ENCODE peak calls at places on chromosomes 12 and 14, in eight cellular contexts. One of them, this sample, is unnamed.

GRCh38 chr12:98424726-98425401 is 90.5 kb upstream of the TMPO start:
- DNase-seq in epithelial cell of esophagus: peak; percentile 91
- DNase-seq in Caco-2: peak; percentile 75
- DNase-seq in nephron progenitor cell: peak; percentile 65
- DNase-seq in WERI-Rb-1: peak; percentile 64
- DNase-seq in mucosa of descending colon: peak; percentile 83
- DNase-seq in AG09309: peak; percentile 42
- DNase-seq in cardiac muscle cell: peak; percentile 80
- DNase-seq in this sample: peak; percentile 83

GRCh38 chr12:86312258-86312657 is 56.1 kb upstream of the MGAT4C start:
- DNase-seq in epithelial cell of esophagus: no peak
- DNase-seq in Caco-2: no peak
- DNase-seq in nephron progenitor cell: no peak
- DNase-seq in WERI-Rb-1: no peak
- DNase-seq in mucosa of descending colon: no peak
- DNase-seq in AG09309: no peak
- DNase-seq in cardiac muscle cell: no peak
- DNase-seq in this sample: no peak

GRCh38 chr14:77116194-77116817 is 18.2 kb downstream of the CIPC start:
- DNase-seq in epithelial cell of esophagus: no peak
- DNase-seq in Caco-2: no peak
- DNase-seq in nephron progenitor cell: no peak
- DNase-seq in WERI-Rb-1: no peak
- DNase-seq in mucosa of descending colon: no peak
- DNase-seq in AG09309: no peak
- DNase-seq in cardiac muscle cell: no peak
- DNase-seq in this sample: no peak

GRCh38 chr14:38992067-38992835 is 110.8 kb downstream of the SEC23A start:
- DNase-seq in epithelial cell of esophagus: no peak
- DNase-seq in Caco-2: no peak
- DNase-seq in nephron progenitor cell: no peak
- DNase-seq in WERI-Rb-1: no peak
- DNase-seq in mucosa of descending colon: no peak
- DNase-seq in AG09309: no peak
- DNase-seq in cardiac muscle cell: no peak
- DNase-seq in this sample: no peak

GRCh38 chr14:105023144-105023543 is 2.3 kb upstream of the CDCA4 start:
- DNase-seq in epithelial cell of esophagus: peak; percentile 54
- DNase-seq in Caco-2: no peak
- DNase-seq in nephron progenitor cell: no peak
- DNase-seq in WERI-Rb-1: no peak
- DNase-seq in mucosa of descending colon: no peak
- DNase-seq in AG09309: no peak
- DNase-seq in cardiac muscle cell: no peak
- DNase-seq in this sample: no peak

GRCh38 chr12:52182456-52182855 is 9.4 kb downstream of the KRT80 start:
- DNase-seq in epithelial cell of esophagus: no peak
- DNase-seq in Caco-2: no peak
- DNase-seq in nephron progenitor cell: no peak
- DNase-seq in WERI-Rb-1: no peak
- DNase-seq in mucosa of descending colon: no peak
- DNase-seq in AG09309: no peak
- DNase-seq in cardiac muscle cell: no peak
- DNase-seq in this sample: no peak

GRCh38 chr14:33737446-33737845 is 213.4 kb downstream of the EGLN3 start:
- DNase-seq in epithelial cell of esophagus: peak; percentile 53
- DNase-seq in Caco-2: no peak
- DNase-seq in nephron progenitor cell: no peak
- DNase-seq in WERI-Rb-1: no peak
- DNase-seq in mucosa of descending colon: no peak
- DNase-seq in AG09309: peak; percentile 89
- DNase-seq in cardiac muscle cell: no peak
- DNase-seq in this sample: no peak

GRCh38 chr14:72554994-72555608 is 338.8 kb downstream of the DPF3 start:
- DNase-seq in epithelial cell of esophagus: no peak
- DNase-seq in Caco-2: no peak
- DNase-seq in nephron progenitor cell: no peak
- DNase-seq in WERI-Rb-1: peak; percentile 25
- DNase-seq in mucosa of descending colon: no peak
- DNase-seq in AG09309: no peak
- DNase-seq in cardiac muscle cell: no peak
- DNase-seq in this sample: no peak

GRCh38 chr14:52032196-52032865 is 36.5 kb downstream of the NID2 start:
- DNase-seq in epithelial cell of esophagus: no peak
- DNase-seq in Caco-2: no peak
- DNase-seq in nephron progenitor cell: no peak
- DNase-seq in WERI-Rb-1: no peak
- DNase-seq in mucosa of descending colon: no peak
- DNase-seq in AG09309: no peak
- DNase-seq in cardiac muscle cell: no peak
- DNase-seq in this sample: no peak

GRCh38 chr14:52033131-52033642 is 35.7 kb downstream of the NID2 start:
- DNase-seq in epithelial cell of esophagus: peak; percentile 54
- DNase-seq in Caco-2: no peak
- DNase-seq in nephron progenitor cell: no peak
- DNase-seq in WERI-Rb-1: no peak
- DNase-seq in mucosa of descending colon: no peak
- DNase-seq in AG09309: no peak
- DNase-seq in cardiac muscle cell: no peak
- DNase-seq in this sample: no peak

GRCh38 chr14:52029881-52030280 is 39.0 kb downstream of the NID2 start:
- DNase-seq in epithelial cell of esophagus: no peak
- DNase-seq in Caco-2: no peak
- DNase-seq in nephron progenitor cell: no peak
- DNase-seq in WERI-Rb-1: no peak
- DNase-seq in mucosa of descending colon: no peak
- DNase-seq in AG09309: no peak
- DNase-seq in cardiac muscle cell: no peak
- DNase-seq in this sample: no peak

GRCh38 chr14:52026921-52027320 is 37.6 kb downstream of the RTRAF start:
- DNase-seq in epithelial cell of esophagus: no peak
- DNase-seq in Caco-2: no peak
- DNase-seq in nephron progenitor cell: no peak
- DNase-seq in WERI-Rb-1: no peak
- DNase-seq in mucosa of descending colon: no peak
- DNase-seq in AG09309: no peak
- DNase-seq in cardiac muscle cell: no peak
- DNase-seq in this sample: no peak

DNA sequence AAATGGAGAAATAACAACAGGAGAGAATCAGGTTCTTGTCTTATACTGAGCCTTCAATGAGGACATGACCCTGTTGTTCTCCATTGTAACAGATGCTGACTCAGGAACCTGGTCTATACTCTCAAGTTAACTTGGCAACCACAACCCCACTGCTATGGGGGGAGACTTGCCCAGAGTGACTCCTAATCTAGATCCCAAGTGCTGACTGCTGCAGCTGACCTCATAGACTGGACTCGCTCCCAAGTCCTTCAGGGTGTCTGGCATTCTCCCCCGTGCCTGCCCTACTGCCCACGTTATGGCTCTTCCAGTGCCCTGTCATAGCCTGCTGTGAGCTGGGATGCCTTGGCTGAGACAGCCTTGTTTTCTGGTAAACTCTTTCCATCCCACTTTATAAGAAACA is 37.1 kb downstream of the NID2 start:
- DNase-seq in epithelial cell of esophagus: no peak
- DNase-seq in Caco-2: no peak
- DNase-seq in nephron progenitor cell: no peak
- DNase-seq in WERI-Rb-1: no peak
- DNase-seq in mucosa of descending colon: no peak
- DNase-seq in AG09309: peak; percentile 77
- DNase-seq in cardiac muscle cell: no peak
- DNase-seq in this sample: no peak
- TF ChIP-seq CTCF in epithelial cell of esophagus: no peak
- TF ChIP-seq CTCF in Caco-2: no peak
- TF ChIP-seq CTCF in nephron progenitor cell: no peak
- TF ChIP-seq CTCF in WERI-Rb-1: no peak
- TF ChIP-seq CTCF in mucosa of descending colon: no peak
- TF ChIP-seq CTCF in AG09309: no peak
- TF ChIP-seq CTCF in cardiac muscle cell: no peak
- TF ChIP-seq CTCF in this sample: no peak

GRCh38 chr14:62079035-62079434 is 316.8 kb downstream of the SNAPC1 start:
- DNase-seq in epithelial cell of esophagus: no peak
- DNase-seq in Caco-2: no peak
- DNase-seq in nephron progenitor cell: no peak
- DNase-seq in WERI-Rb-1: no peak
- DNase-seq in mucosa of descending colon: no peak
- DNase-seq in AG09309: no peak
- DNase-seq in cardiac muscle cell: no peak
- DNase-seq in this sample: no peak

GRCh38 chr14:62082779-62083178 is 320.6 kb downstream of the SNAPC1 start:
- DNase-seq in epithelial cell of esophagus: no peak
- DNase-seq in Caco-2: no peak
- DNase-seq in nephron progenitor cell: no peak
- DNase-seq in WERI-Rb-1: no peak
- DNase-seq in mucosa of descending colon: no peak
- DNase-seq in AG09309: no peak
- DNase-seq in cardiac muscle cell: no peak
- DNase-seq in this sample: no peak

GRCh38 chr14:62084020-62084419 is 321.8 kb downstream of the SNAPC1 start:
- DNase-seq in epithelial cell of esophagus: no peak
- DNase-seq in Caco-2: no peak
- DNase-seq in nephron progenitor cell: no peak
- DNase-seq in WERI-Rb-1: no peak
- DNase-seq in mucosa of descending colon: no peak
- DNase-seq in AG09309: no peak
- DNase-seq in cardiac muscle cell: no peak
- DNase-seq in this sample: no peak

GRCh38 chr14:62081956-62082355 is 319.7 kb downstream of the SNAPC1 start:
- DNase-seq in epithelial cell of esophagus: no peak
- DNase-seq in Caco-2: no peak
- DNase-seq in nephron progenitor cell: no peak
- DNase-seq in WERI-Rb-1: no peak
- DNase-seq in mucosa of descending colon: no peak
- DNase-seq in AG09309: no peak
- DNase-seq in cardiac muscle cell: no peak
- DNase-seq in this sample: no peak

GRCh38 chr14:62081012-62081612 is 318.9 kb downstream of the SNAPC1 start:
- DNase-seq in epithelial cell of esophagus: no peak
- DNase-seq in Caco-2: no peak
- DNase-seq in nephron progenitor cell: no peak
- DNase-seq in WERI-Rb-1: no peak
- DNase-seq in mucosa of descending colon: peak; percentile 13
- DNase-seq in AG09309: no peak
- DNase-seq in cardiac muscle cell: no peak
- DNase-seq in this sample: no peak
- TF ChIP-seq CTCF in epithelial cell of esophagus: no peak
- TF ChIP-seq CTCF in Caco-2: no peak
- TF ChIP-seq CTCF in nephron progenitor cell: no peak
- TF ChIP-seq CTCF in WERI-Rb-1: no peak
- TF ChIP-seq CTCF in mucosa of descending colon: no peak
- TF ChIP-seq CTCF in AG09309: no peak
- TF ChIP-seq CTCF in cardiac muscle cell: no peak
- TF ChIP-seq CTCF in this sample: no peak

GRCh38 chr14:92605274-92605940 is 91.8 kb downstream of the RIN3 start:
- DNase-seq in epithelial cell of esophagus: no peak
- DNase-seq in Caco-2: no peak
- DNase-seq in nephron progenitor cell: no peak
- DNase-seq in WERI-Rb-1: no peak
- DNase-seq in mucosa of descending colon: no peak
- DNase-seq in AG09309: no peak
- DNase-seq in cardiac muscle cell: no peak
- DNase-seq in this sample: no peak

GRCh38 chr14:92601131-92601710 is 87.6 kb downstream of the RIN3 start:
- DNase-seq in epithelial cell of esophagus: no peak
- DNase-seq in Caco-2: no peak
- DNase-seq in nephron progenitor cell: no peak
- DNase-seq in WERI-Rb-1: no peak
- DNase-seq in mucosa of descending colon: no peak
- DNase-seq in AG09309: no peak
- DNase-seq in cardiac muscle cell: no peak
- DNase-seq in this sample: no peak

GRCh38 chr14:92600318-92601053 is 86.9 kb downstream of the RIN3 start:
- DNase-seq in epithelial cell of esophagus: peak; percentile 87
- DNase-seq in Caco-2: no peak
- DNase-seq in nephron progenitor cell: no peak
- DNase-seq in WERI-Rb-1: no peak
- DNase-seq in mucosa of descending colon: no peak
- DNase-seq in AG09309: peak; percentile 77
- DNase-seq in cardiac muscle cell: no peak
- DNase-seq in this sample: no peak

GRCh38 chr14:92601757-92602417 is 88.3 kb downstream of the RIN3 start:
- DNase-seq in epithelial cell of esophagus: no peak
- DNase-seq in Caco-2: no peak
- DNase-seq in nephron progenitor cell: no peak
- DNase-seq in WERI-Rb-1: no peak
- DNase-seq in mucosa of descending colon: no peak
- DNase-seq in AG09309: no peak
- DNase-seq in cardiac muscle cell: peak; percentile 50
- DNase-seq in this sample: no peak

DNA sequence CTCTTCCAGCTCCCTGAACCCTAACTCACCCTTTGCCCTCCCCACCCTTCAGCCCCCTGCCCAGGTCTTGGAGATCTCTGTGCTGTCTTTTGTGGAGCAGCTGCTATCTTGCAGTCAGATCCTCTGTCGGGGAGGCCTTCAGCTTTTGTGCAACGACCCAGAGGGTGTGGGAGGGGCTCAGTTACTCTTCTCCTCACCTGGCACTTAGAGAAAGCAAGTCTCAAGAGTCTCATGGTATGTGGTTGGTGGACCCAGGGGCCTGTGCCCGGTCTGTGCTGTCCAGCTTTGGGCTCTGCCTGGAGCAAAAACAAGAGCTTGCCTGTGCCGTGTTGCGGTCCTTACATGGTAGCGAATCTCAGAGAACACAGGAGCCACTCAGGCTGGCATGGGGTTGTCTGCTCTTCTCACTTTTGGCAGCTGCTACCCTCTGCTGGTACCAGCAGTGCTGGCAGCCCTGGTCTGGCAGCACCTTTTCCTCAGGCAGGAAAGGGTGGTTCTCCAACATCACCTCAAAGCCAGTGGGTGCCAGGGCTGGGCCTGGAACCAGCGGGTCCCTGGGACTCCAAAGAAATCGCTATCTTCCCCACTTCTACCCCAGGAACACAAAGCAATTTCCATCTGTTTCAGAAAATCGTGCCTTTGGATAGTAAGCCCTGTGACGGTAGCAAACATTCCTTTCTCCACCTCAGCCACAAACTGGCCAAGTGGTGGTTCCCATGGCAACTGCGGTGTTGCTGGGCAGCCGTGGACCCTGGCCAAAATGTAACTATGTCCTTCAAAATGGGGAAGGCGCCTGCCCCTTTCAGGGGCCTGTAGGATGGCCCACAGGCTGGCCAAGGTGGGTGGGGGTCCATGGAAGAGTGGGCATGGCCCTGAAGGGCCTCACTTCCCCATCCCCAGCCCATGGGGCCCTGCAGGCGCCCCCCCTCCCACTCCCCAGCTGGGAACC is 90.0 kb downstream of the RIN3 start:
- DNase-seq in epithelial cell of esophagus: peak; percentile 70
- DNase-seq in Caco-2: no peak
- DNase-seq in nephron progenitor cell: peak; percentile 42
- DNase-seq in WERI-Rb-1: no peak
- DNase-seq in mucosa of descending colon: no peak
- DNase-seq in AG09309: peak; percentile 78
- DNase-seq in cardiac muscle cell: peak; percentile 46
- DNase-seq in this sample: peak; percentile 25
- TF ChIP-seq CTCF in epithelial cell of esophagus: peak; percentile 83
- TF ChIP-seq CTCF in Caco-2: no peak
- TF ChIP-seq CTCF in nephron progenitor cell: no peak
- TF ChIP-seq CTCF in WERI-Rb-1: peak; percentile 31
- TF ChIP-seq CTCF in mucosa of descending colon: no peak
- TF ChIP-seq CTCF in AG09309: peak; percentile 42
- TF ChIP-seq CTCF in cardiac muscle cell: peak; percentile 25
- TF ChIP-seq CTCF in this sample: no peak

DNA sequence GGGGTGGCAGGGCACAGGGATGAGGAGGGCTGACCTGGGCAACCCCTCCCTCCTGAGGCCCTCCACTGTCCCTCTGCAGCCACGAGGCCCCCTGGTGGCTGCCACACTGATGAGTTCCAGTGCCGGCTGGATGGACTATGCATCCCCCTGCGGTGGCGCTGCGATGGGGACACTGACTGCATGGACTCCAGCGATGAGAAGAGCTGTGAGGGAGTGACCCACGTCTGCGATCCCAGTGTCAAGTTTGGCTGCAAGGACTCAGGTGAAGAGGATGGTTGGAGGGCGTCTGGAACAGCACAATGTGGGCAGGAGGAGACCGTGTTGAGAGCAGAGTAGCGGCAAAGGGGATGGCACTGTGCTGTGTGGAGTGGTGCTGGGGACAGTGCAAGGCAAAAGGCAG is 25.7 kb upstream of the LRP1-AS start:
- DNase-seq in epithelial cell of esophagus: no peak
- DNase-seq in Caco-2: peak; percentile 63
- DNase-seq in nephron progenitor cell: peak; percentile 45
- DNase-seq in WERI-Rb-1: peak; percentile 69
- DNase-seq in mucosa of descending colon: peak; percentile 54
- DNase-seq in AG09309: no peak
- DNase-seq in cardiac muscle cell: peak; percentile 23
- DNase-seq in this sample: peak; percentile 45
- TF ChIP-seq CTCF in epithelial cell of esophagus: peak; percentile 49
- TF ChIP-seq CTCF in Caco-2: peak; percentile 79
- TF ChIP-seq CTCF in nephron progenitor cell: peak; percentile 48
- TF ChIP-seq CTCF in WERI-Rb-1: peak; percentile 91
- TF ChIP-seq CTCF in mucosa of descending colon: peak; percentile 46
- TF ChIP-seq CTCF in AG09309: peak; percentile 71
- TF ChIP-seq CTCF in cardiac muscle cell: peak; percentile 56
- TF ChIP-seq CTCF in this sample: peak; percentile 74